ENCODE peak calls at places on chromosome 11, in eight cellular contexts. Z is iPS-NIHi11; C is stimulated activated CD8-positive, alpha-beta memory T cell treated with anti-CD3 and anti-CD28 coated beads, Interleukin-7, amount 100 ng/mL, for 24 hours; W is heart right ventricle; S is psoas muscle; F is OCI-LY7; T is hypothalamus; N is midbrain. V is an unnamed sample.

GRCh38 chr11:76799061-76799804 is 16.1 kb downstream of the TSKU start:
- DNase-seq in Z (peak), C (peak), W (peak), S (peak), F (peak), T (peak), N (peak), V (no peak)

GRCh38 chr11:2612884-2613571 is 86.8 kb downstream of the KCNQ1OT1 start:
- DNase-seq in Z (no peak), C (no peak), W (no peak), S (no peak), F (no peak), T (no peak), N (no peak), V (no peak)

GRCh38 chr11:66951927-66952337 is 6.3 kb downstream of the PC start:
- DNase-seq in Z (no peak), C (no peak), W (no peak), S (no peak), F (no peak), T (no peak), N (no peak), V (peak)

GRCh38 chr11:117316197-117316961 is at the start of gene BACE1:
- DNase-seq in Z (peak), C (no peak), W (peak), S (peak), F (no peak), T (peak), N (peak), V (peak)

GRCh38 chr11:95739108-95739507 is 50.5 kb downstream of the FAM76B start:
- DNase-seq in Z (no peak), C (no peak), W (no peak), S (no peak), F (peak), T (no peak), N (no peak), V (no peak)

GRCh38 chr11:46410021-46410420 is 18.4 kb upstream of the CHRM4 start:
- DNase-seq in Z (peak), C (no peak), W (no peak), S (no peak), F (no peak), T (no peak), N (no peak), V (no peak)

GRCh38 chr11:119148855-119149370 is at the start of gene ABCG4:
- DNase-seq in Z (peak), C (no peak), W (peak), S (no peak), F (peak), T (no peak), N (no peak), V (no peak)

GRCh38 chr11:100978942-100979341 is 150.7 kb downstream of the PGR start:
- DNase-seq in Z (no peak), C (no peak), W (no peak), S (no peak), F (no peak), T (no peak), N (no peak), V (no peak)

GRCh38 chr11:119854521-119854920 is 125.5 kb upstream of the NECTIN1 start:
- DNase-seq in Z (no peak), C (no peak), W (no peak), S (no peak), F (no peak), T (no peak), N (no peak), V (no peak)

GRCh38 chr11:126892781-126893180 is 107.8 kb downstream of the KIRREL3 start:
- DNase-seq in Z (no peak), C (no peak), W (no peak), S (no peak), F (no peak), T (no peak), N (no peak), V (no peak)

GRCh38 chr11:33449798-33450197 is 192.6 kb downstream of the HIPK3 start:
- DNase-seq in Z (no peak), C (no peak), W (no peak), S (no peak), F (no peak), T (no peak), N (no peak), V (no peak)

GRCh38 chr11:61718046-61718531 is 34.3 kb upstream of the MYRF start:
- DNase-seq in Z (peak), C (no peak), W (no peak), S (no peak), F (no peak), T (no peak), N (no peak), V (no peak)

GRCh38 chr11:65727865-65728264 is 7.3 kb upstream of the RNASEH2C start:
- DNase-seq in Z (no peak), C (no peak), W (no peak), S (no peak), F (no peak), T (no peak), N (no peak), V (no peak)

GRCh38 chr11:7672960-7673723 is at the start of gene CYB5R2:
- DNase-seq in Z (peak), C (no peak), W (peak), S (peak), F (no peak), T (no peak), N (peak), V (no peak)

GRCh38 chr11:2484576-2485125 is 39.8 kb downstream of the KCNQ1 start:
- DNase-seq in Z (no peak), C (no peak), W (no peak), S (no peak), F (no peak), T (no peak), N (no peak), V (no peak)

GRCh38 chr11:122071680-122072321 is 44.2 kb downstream of the BLID start:
- DNase-seq in Z (peak), C (no peak), W (no peak), S (no peak), F (no peak), T (peak), N (peak), V (no peak)

GRCh38 chr11:44632466-44633123 is 67.1 kb downstream of the CD82 start:
- DNase-seq in Z (peak), C (no peak), W (peak), S (no peak), F (peak), T (no peak), N (peak), V (no peak)

GRCh38 chr11:123194308-123195181 is 503 bp downstream of the CLMP start:
- DNase-seq in Z (peak), C (no peak), W (no peak), S (peak), F (no peak), T (no peak), N (no peak), V (no peak)

GRCh38 chr11:3375552-3375951 is 3.4 kb downstream of the ZNF195 start:
- DNase-seq in Z (no peak), C (no peak), W (no peak), S (no peak), F (no peak), T (no peak), N (no peak), V (peak)

GRCh38 chr11:554824-555499 is 5.6 kb downstream of the LMNTD2 start:
- DNase-seq in Z (peak), C (no peak), W (peak), S (peak), F (peak), T (peak), N (no peak), V (no peak)

GRCh38 chr11:15038963-15039362 is 34.4 kb upstream of the CALCB start:
- DNase-seq in Z (no peak), C (no peak), W (no peak), S (no peak), F (peak), T (no peak), N (no peak), V (no peak)

GRCh38 chr11:125170406-125171031 is 6.0 kb downstream of the PKNOX2 start:
- DNase-seq in Z (peak), C (no peak), W (peak), S (peak), F (no peak), T (no peak), N (no peak), V (peak)

GRCh38 chr11:72267956-72268617 is 24.1 kb upstream of the PHOX2A start:
- DNase-seq in Z (no peak), C (no peak), W (no peak), S (no peak), F (no peak), T (no peak), N (no peak), V (no peak)

GRCh38 chr11:64235427-64236161 is 1.2 kb downstream of the VEGFB start:
- DNase-seq in Z (no peak), C (no peak), W (no peak), S (peak), F (no peak), T (no peak), N (no peak), V (no peak)

GRCh38 chr11:113273720-113274119 is 40.7 kb upstream of the TTC12 start:
- DNase-seq in Z (no peak), C (no peak), W (no peak), S (no peak), F (no peak), T (no peak), N (no peak), V (no peak)

GRCh38 chr11:84890706-84891105 is 736.4 kb downstream of the DLG2 start:
- DNase-seq in Z (no peak), C (no peak), W (no peak), S (peak), F (no peak), T (no peak), N (no peak), V (no peak)

GRCh38 chr11:65492637-65493366 is 6.0 kb upstream of the MALAT1 start:
- DNase-seq in Z (no peak), C (no peak), W (peak), S (peak), F (peak), T (peak), N (no peak), V (peak)

GRCh38 chr11:79026803-79027445 is 413.9 kb downstream of the TENM4 start:
- DNase-seq in Z (no peak), C (no peak), W (no peak), S (no peak), F (no peak), T (no peak), N (no peak), V (no peak)

GRCh38 chr11:66985508-66986177 is 10.5 kb downstream of the C11orf86 start:
- DNase-seq in Z (no peak), C (no peak), W (peak), S (peak), F (no peak), T (no peak), N (no peak), V (no peak)

GRCh38 chr11:112437096-112437495 is 176.4 kb upstream of the PLET1 start:
- DNase-seq in Z (no peak), C (no peak), W (no peak), S (no peak), F (no peak), T (no peak), N (no peak), V (no peak)

GRCh38 chr11:61923166-61924015 is 6.0 kb upstream of the RAB3IL1 start:
- DNase-seq in Z (peak), C (no peak), W (peak), S (peak), F (no peak), T (no peak), N (no peak), V (peak)

GRCh38 chr11:75145972-75146519 is 4.9 kb upstream of the SLCO2B1 start:
- DNase-seq in Z (no peak), C (no peak), W (no peak), S (no peak), F (no peak), T (no peak), N (no peak), V (no peak)